ENCODE peak calls at places on chromosomes 3 and 15, in seven cellular contexts. S is IMR-90, B is mesenchymal stem cell, Z is neuronal stem cell, E is H9, Q is H1, D is mesendoderm. L is an unnamed sample.

GRCh38 chr15:90001683-90002427 is 731 bp downstream of the ZNF710 start:
- DNase-seq in S (peak), B (peak), Z (peak), E (peak), Q (no peak), D (peak), L (peak)

GRCh38 chr15:65945616-65946015 is 76.3 kb downstream of the RAB11A start:
- DNase-seq in S (no peak), B (no peak), Z (no peak), E (peak), Q (no peak), D (peak), L (no peak)

GRCh38 chr3:46729038-46729437 is 11.4 kb upstream of the PRSS50 start:
- DNase-seq in S (no peak), B (no peak), Z (no peak), E (peak), Q (no peak), D (no peak), L (no peak)

GRCh38 chr15:25465835-25466234 is 27.0 kb upstream of the UBE3A start:
- DNase-seq in S (no peak), B (no peak), Z (no peak), E (no peak), Q (no peak), D (no peak), L (no peak)

GRCh38 chr15:80154336-80154735 is 1.5 kb downstream of the FAH start:
- DNase-seq in S (peak), B (peak), Z (no peak), E (no peak), Q (no peak), D (no peak), L (no peak)

GRCh38 chr3:12288466-12289129 is at the start of gene PPARG:
- DNase-seq in S (no peak), B (peak), Z (peak), E (peak), Q (no peak), D (peak), L (peak)

GRCh38 chr3:102034639-102035038 is 185.3 kb downstream of the NFKBIZ start:
- DNase-seq in S (no peak), B (no peak), Z (no peak), E (no peak), Q (no peak), D (no peak), L (no peak)

GRCh38 chr15:63436872-63437375 is 55.3 kb upstream of the CA12 start:
- DNase-seq in S (peak), B (peak), Z (peak), E (no peak), Q (no peak), D (peak), L (peak)

GRCh38 chr3:66182228-66182627 is 38.6 kb upstream of the SLC25A26 start:
- DNase-seq in S (no peak), B (no peak), Z (no peak), E (no peak), Q (no peak), D (no peak), L (no peak)

GRCh38 chr3:169389211-169389924 is 274.1 kb downstream of the MECOM start:
- DNase-seq in S (no peak), B (no peak), Z (no peak), E (no peak), Q (no peak), D (peak), L (peak)

GRCh38 chr3:9340450-9341009 is 22.3 kb upstream of the THUMPD3 start:
- DNase-seq in S (peak), B (peak), Z (no peak), E (no peak), Q (no peak), D (no peak), L (peak)

GRCh38 chr3:124648551-124648950 is 81.7 kb upstream of the UMPS start:
- DNase-seq in S (no peak), B (no peak), Z (no peak), E (no peak), Q (no peak), D (peak), L (no peak)

GRCh38 chr3:183555541-183556081 is at the start of gene KLHL6:
- DNase-seq in S (no peak), B (no peak), Z (no peak), E (no peak), Q (no peak), D (peak), L (peak)

GRCh38 chr3:5317572-5317971 is 130.1 kb downstream of the EDEM1 start:
- DNase-seq in S (peak), B (peak), Z (no peak), E (no peak), Q (no peak), D (no peak), L (no peak)

GRCh38 chr3:18064586-18064985 is 322.2 kb upstream of the TBC1D5 start:
- DNase-seq in S (no peak), B (no peak), Z (no peak), E (no peak), Q (no peak), D (no peak), L (no peak)

GRCh38 chr15:83207622-83208356 is at the start of gene HDGFL3:
- DNase-seq in S (peak), B (peak), Z (peak), E (peak), Q (no peak), D (peak), L (no peak)

GRCh38 chr3:53140575-53141467 is 10.6 kb upstream of the RFT1 start:
- DNase-seq in S (peak), B (peak), Z (no peak), E (no peak), Q (no peak), D (peak), L (peak)

GRCh38 chr3:61018807-61019206 is 232.4 kb downstream of the FHIT start:
- DNase-seq in S (no peak), B (no peak), Z (no peak), E (no peak), Q (no peak), D (no peak), L (peak)

GRCh38 chr15:45640610-45641009 is 5.8 kb downstream of the SQOR start:
- DNase-seq in S (peak), B (peak), Z (no peak), E (no peak), Q (no peak), D (no peak), L (peak)

GRCh38 chr3:158771982-158772381 is 29.9 kb upstream of the MFSD1 start:
- DNase-seq in S (no peak), B (no peak), Z (no peak), E (no peak), Q (no peak), D (no peak), L (peak)

GRCh38 chr3:196792771-196793170 is 53.1 kb downstream of the PAK2 start:
- DNase-seq in S (peak), B (peak), Z (no peak), E (no peak), Q (no peak), D (peak), L (peak)
- H3K18ac ChIP-seq in S (no peak), B (no peak), Z (no peak), E (no peak), Q (no peak), D (no peak), L (peak)

GRCh38 chr3:27060336-27060735 is 308.8 kb downstream of the NEK10 start:
- DNase-seq in S (no peak), B (no peak), Z (no peak), E (no peak), Q (no peak), D (no peak), L (no peak)

GRCh38 chr3:27056326-27056725 is 312.9 kb downstream of the NEK10 start:
- DNase-seq in S (no peak), B (no peak), Z (no peak), E (no peak), Q (no peak), D (no peak), L (no peak)

GRCh38 chr3:27059489-27059888 is 309.7 kb downstream of the NEK10 start:
- DNase-seq in S (no peak), B (no peak), Z (no peak), E (no peak), Q (no peak), D (no peak), L (no peak)
- H3K4ac ChIP-seq in S (no peak), B (no peak), Z (no peak), E (no peak), Q (no peak), D (no peak), L (no peak)

GRCh38 chr3:24623657-24624056 is 129.0 kb upstream of the THRB start:
- DNase-seq in S (no peak), B (no peak), Z (no peak), E (no peak), Q (no peak), D (no peak), L (no peak)

GRCh38 chr3:24622696-24623225 is 128.1 kb upstream of the THRB start:
- DNase-seq in S (no peak), B (no peak), Z (no peak), E (no peak), Q (no peak), D (no peak), L (no peak)

GRCh38 chr3:24624938-24625681 is 130.5 kb upstream of the THRB start:
- DNase-seq in S (no peak), B (no peak), Z (no peak), E (no peak), Q (no peak), D (peak), L (no peak)

DNA sequence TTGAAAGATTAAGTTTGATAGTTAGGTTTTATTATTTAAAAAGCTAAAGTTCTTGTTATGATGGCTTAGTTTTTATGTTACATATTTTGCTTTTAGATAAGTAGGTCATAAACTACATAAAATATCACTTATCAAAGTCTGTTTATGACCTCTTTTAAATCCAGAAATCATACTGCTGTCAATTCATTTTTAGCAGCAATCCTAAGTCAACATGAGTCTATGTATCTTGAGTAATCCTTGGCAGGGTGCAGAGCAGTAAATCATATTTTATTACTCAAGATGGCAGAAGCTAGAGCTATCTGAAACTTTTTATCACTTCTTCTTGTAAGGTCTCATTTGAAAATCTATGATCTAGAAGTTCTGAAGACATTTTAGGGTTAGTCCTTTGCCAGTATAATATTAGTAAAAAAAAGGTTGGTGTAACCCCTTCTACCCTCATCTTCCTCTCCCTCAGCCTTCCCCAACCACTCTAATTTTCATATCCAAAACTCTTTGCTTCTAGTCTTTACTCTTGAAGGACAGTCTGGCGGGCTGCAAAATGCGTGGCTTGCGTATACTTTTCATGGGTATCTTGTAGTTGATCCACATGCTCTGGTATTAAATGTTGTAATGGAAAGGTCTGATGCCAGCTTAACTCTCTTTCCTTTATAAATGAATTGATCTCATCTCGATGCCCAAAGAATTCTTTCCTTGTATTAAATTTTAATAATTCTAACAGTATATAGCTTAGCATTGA is 134.0 kb upstream of the THRB start:
- DNase-seq in S (no peak), B (no peak), Z (no peak), E (no peak), Q (no peak), D (no peak), L (no peak)
- H3K18ac ChIP-seq in S (no peak), B (no peak), Z (no peak), E (no peak), Q (no peak), D (no peak), L (no peak)

GRCh38 chr15:100910119-100910518 is 9.0 kb upstream of the LRRK1 start:
- DNase-seq in S (no peak), B (no peak), Z (no peak), E (no peak), Q (no peak), D (no peak), L (no peak)

GRCh38 chr15:100905855-100906254 is 13.3 kb upstream of the LRRK1 start:
- DNase-seq in S (no peak), B (no peak), Z (no peak), E (no peak), Q (no peak), D (no peak), L (no peak)

GRCh38 chr15:100910556-100910955 is 8.6 kb upstream of the LRRK1 start:
- DNase-seq in S (no peak), B (no peak), Z (no peak), E (no peak), Q (no peak), D (no peak), L (no peak)

GRCh38 chr15:100909582-100909981 is 9.6 kb upstream of the LRRK1 start:
- DNase-seq in S (no peak), B (no peak), Z (no peak), E (no peak), Q (no peak), D (no peak), L (no peak)

DNA sequence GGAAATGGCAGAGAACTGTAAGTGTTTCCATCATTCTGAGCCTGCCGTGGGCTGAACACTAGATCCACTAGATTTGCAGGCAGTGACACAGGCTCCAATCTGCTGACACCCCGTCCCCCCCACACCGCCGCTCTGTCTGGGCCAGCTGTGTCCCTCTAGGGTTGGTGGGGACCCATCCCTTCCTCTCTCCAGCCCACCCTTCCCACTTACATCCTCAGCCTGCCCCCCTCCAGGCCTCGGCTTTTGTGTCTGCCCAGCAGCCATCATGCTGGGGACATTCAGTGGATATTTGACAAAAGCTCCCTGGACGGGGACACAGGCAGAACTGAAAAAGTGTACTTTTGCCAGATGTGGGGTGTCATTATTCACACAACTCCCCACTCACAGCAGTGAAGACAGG is 10.7 kb upstream of the LRRK1 start:
- DNase-seq in S (no peak), B (no peak), Z (no peak), E (no peak), Q (no peak), D (no peak), L (no peak)
- H3K4ac ChIP-seq in S (no peak), B (no peak), Z (no peak), E (no peak), Q (no peak), D (no peak), L (no peak)

DNA sequence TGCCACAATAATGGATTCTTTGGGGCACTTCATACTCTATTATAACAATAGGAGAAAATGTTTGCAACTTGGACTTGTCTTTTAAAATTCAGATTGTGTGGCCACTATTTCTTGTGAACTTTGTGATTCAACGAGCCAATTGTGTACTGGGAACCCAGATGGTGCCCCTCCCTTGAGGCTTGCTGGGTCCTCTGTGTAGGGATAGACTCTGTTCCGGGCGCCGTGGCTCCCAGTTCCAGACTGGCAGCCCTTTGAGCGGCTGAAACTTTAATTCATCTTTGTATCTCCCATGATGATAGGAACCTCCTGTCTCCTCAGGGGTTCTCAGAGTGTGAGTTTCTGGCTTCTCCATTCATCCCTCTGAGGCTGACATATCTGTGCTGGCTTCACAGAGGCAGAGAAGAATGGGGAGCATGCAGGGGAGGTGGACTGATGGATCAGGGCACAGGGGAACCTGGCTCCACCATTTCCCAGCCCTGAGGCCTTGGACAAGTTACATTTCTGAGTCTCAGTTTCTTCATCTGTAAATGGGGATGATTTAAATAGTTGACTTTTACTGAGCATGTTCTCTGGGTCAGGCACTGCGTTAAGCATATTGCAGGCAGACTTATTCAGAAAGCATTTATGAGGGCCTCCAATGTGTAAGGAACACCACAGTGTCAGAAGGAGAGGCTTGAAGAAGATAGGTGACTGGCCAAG is 15.2 kb upstream of the ANKDD1A start:
- DNase-seq in S (no peak), B (no peak), Z (no peak), E (no peak), Q (no peak), D (no peak), L (no peak)
- H3K18ac ChIP-seq in S (peak), B (peak), Z (no peak), E (no peak), Q (no peak), D (no peak), L (no peak)

GRCh38 chr15:48965972-48966371 is 2.3 kb upstream of the SHC4 start:
- DNase-seq in S (peak), B (peak), Z (no peak), E (no peak), Q (no peak), D (peak), L (peak)

GRCh38 chr15:48967336-48967735 is 3.6 kb upstream of the SHC4 start:
- DNase-seq in S (peak), B (no peak), Z (no peak), E (no peak), Q (no peak), D (no peak), L (no peak)

GRCh38 chr15:48964898-48965297 is 1.2 kb upstream of the SHC4 start:
- DNase-seq in S (no peak), B (no peak), Z (no peak), E (no peak), Q (no peak), D (no peak), L (no peak)

GRCh38 chr15:48966595-48967301 is 3.0 kb upstream of the SHC4 start:
- DNase-seq in S (peak), B (peak), Z (no peak), E (no peak), Q (no peak), D (no peak), L (no peak)

GRCh38 chr15:48968066-48968465 is 4.3 kb upstream of the SHC4 start:
- DNase-seq in S (no peak), B (no peak), Z (no peak), E (no peak), Q (no peak), D (no peak), L (no peak)
- H3K4ac ChIP-seq in S (peak), B (no peak), Z (no peak), E (no peak), Q (no peak), D (no peak), L (no peak)

DNA sequence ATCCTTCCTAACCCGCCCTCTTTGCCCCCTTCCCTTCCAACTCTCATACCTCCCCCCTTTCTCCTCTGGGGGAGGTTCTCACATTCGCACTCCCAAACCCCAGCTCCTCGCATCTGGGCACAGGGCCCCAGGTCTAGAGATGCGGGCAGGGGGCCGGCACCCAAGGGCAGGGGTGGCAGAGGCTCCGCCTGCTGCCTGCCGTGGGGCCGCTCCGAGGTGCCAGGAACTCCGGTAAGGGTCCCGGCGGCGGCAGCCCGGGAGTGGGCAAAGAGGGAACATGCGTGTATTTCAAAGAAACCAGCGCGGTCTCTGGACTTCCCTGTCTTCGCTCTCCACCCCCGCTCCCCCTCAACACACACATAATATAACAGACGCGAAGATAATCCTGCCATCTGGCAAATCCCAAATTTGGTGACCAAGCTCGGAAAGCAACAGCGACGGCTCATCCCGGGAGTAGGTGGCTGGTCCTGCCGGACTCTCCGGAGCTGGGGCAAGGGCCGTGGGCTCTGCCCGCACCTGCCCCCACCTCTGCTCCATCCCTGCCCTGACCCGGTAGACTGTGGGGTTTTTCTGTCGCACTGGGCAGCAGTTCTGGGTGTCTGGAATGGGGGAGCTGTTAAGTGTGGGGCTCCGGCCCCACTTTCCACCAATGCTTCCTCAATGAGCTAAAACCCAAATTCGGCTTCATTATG is 31.0 kb downstream of the NR2F2 start:
- DNase-seq in S (no peak), B (no peak), Z (no peak), E (peak), Q (no peak), D (peak), L (no peak)
- H3K18ac ChIP-seq in S (no peak), B (no peak), Z (peak), E (no peak), Q (no peak), D (no peak), L (no peak)

GRCh38 chr3:50268703-50269451 is at the start of gene SEMA3B:
- DNase-seq in S (no peak), B (no peak), Z (no peak), E (no peak), Q (no peak), D (no peak), L (no peak)
- H3K4ac ChIP-seq in S (peak), B (no peak), Z (peak), E (no peak), Q (peak), D (no peak), L (peak)

GRCh38 chr3:126460386-126460785 is 15.3 kb downstream of the ZXDC start:
- DNase-seq in S (no peak), B (no peak), Z (no peak), E (no peak), Q (no peak), D (no peak), L (no peak)
- H3K18ac ChIP-seq in S (no peak), B (no peak), Z (no peak), E (no peak), Q (no peak), D (no peak), L (no peak)